ENCODE peak calls at places on chromosomes 5 and 9, in six cellular contexts. E is activated B cell treated with CpG ODN at 0.5 μM for 24 hours, A is fibroblast of pulmonary artery, Q is neural crest cell, P is endothelial cell, K is MCF 10A. B is an unnamed sample.

GRCh38 chr9:115170674-115171073 is 52.7 kb upstream of the TNC start:
- DNase-seq in A (peak; percentile 40), K (peak; percentile 90), Q (no peak), P (no peak), E (no peak), B (peak; percentile 59)

GRCh38 chr9:88400021-88400420 is 11.8 kb downstream of the SPIN1 start:
- DNase-seq in A (peak; percentile 66), K (no peak), Q (no peak), P (no peak), E (no peak), B (peak; percentile 46)

GRCh38 chr5:142722146-142722545 is 36.3 kb upstream of the FGF1 start:
- DNase-seq in A (peak; percentile 33), P (no peak), K (no peak), E (no peak), Q (no peak), B (peak; percentile 19)

GRCh38 chr5:17879276-17879675 is 245.0 kb downstream of the TAF11L14 start:
- DNase-seq in K (no peak), P (no peak), A (no peak), E (no peak), Q (no peak), B (peak; percentile 58)

GRCh38 chr5:59562756-59563389 is 330.7 kb downstream of the PDE4D start:
- DNase-seq in Q (no peak), A (peak; percentile 56), E (peak; percentile 60), K (peak; percentile 54), P (no peak), B (peak; percentile 63)

GRCh38 chr9:125942111-125942510 is 194.9 kb downstream of the PBX3 start:
- DNase-seq in K (no peak), P (no peak), Q (no peak), E (no peak), A (no peak), B (no peak)

GRCh38 chr9:15389173-15389572 is 33.5 kb upstream of the SNAPC3 start:
- DNase-seq in P (no peak), K (no peak), E (no peak), Q (no peak), A (no peak), B (no peak)

GRCh38 chr5:38846379-38846967 is 661 bp downstream of the OSMR start:
- DNase-seq in E (no peak), A (no peak), Q (no peak), P (no peak), K (peak; percentile 47), B (no peak)

GRCh38 chr9:81080185-81080584 is 609.2 kb downstream of the TLE1 start:
- DNase-seq in A (no peak), K (no peak), P (no peak), Q (no peak), E (no peak), B (no peak)

GRCh38 chr5:32013658-32014057 is 160.5 kb downstream of the GOLPH3 start:
- DNase-seq in E (no peak), K (no peak), Q (no peak), A (no peak), P (no peak), B (no peak)

GRCh38 chr9:133115604-133116345 is 5.3 kb downstream of the RALGDS start:
- DNase-seq in P (no peak), E (no peak), Q (no peak), A (no peak), K (no peak), B (no peak)

GRCh38 chr5:172123269-172123692 is 64.7 kb downstream of the STK10 start:
- DNase-seq in E (no peak), P (no peak), A (peak; percentile 84), K (peak; percentile 73), Q (no peak), B (peak; percentile 41)

GRCh38 chr9:18610956-18611355 is 137.0 kb downstream of the ADAMTSL1 start:
- DNase-seq in Q (no peak), P (no peak), E (no peak), K (no peak), A (no peak), B (no peak)

GRCh38 chr5:56164371-56164770 is 68.8 kb downstream of the ANKRD55 start:
- DNase-seq in P (no peak), Q (peak; percentile 13), K (no peak), E (no peak), A (peak; percentile 64), B (no peak)

GRCh38 chr5:139061856-139062255 is 136.3 kb downstream of the SIL1 start:
- DNase-seq in E (no peak), Q (peak; percentile 9), P (no peak), K (no peak), A (peak; percentile 37), B (peak; percentile 43)

GRCh38 chr5:165630211-165630866 is 2124.9 kb downstream of the MAT2B start:
- DNase-seq in A (peak; percentile 64), P (peak; percentile 77), K (peak; percentile 87), E (no peak), Q (peak; percentile 60), B (no peak)

GRCh38 chr5:15132816-15133405 is 261.3 kb upstream of the ANKH start:
- DNase-seq in P (no peak), A (peak; percentile 4), Q (no peak), K (no peak), E (no peak), B (no peak)

GRCh38 chr5:151285683-151286082 is 17.9 kb downstream of the SLC36A3 start:
- DNase-seq in K (no peak), E (no peak), P (no peak), Q (no peak), A (no peak), B (no peak)

GRCh38 chr9:111691686-111692329 is 30.4 kb downstream of the GNG10 start:
- DNase-seq in E (no peak), Q (no peak), K (peak; percentile 52), A (peak; percentile 68), P (no peak), B (peak; percentile 20)

GRCh38 chr5:56414056-56414455 is 180.9 kb upstream of the ANKRD55 start:
- DNase-seq in E (no peak), A (no peak), P (no peak), Q (no peak), K (no peak), B (no peak)

GRCh38 chr5:115661156-115661555 is 35.3 kb upstream of the TMED7 start:
- DNase-seq in P (no peak), E (no peak), A (no peak), K (no peak), Q (no peak), B (no peak)

GRCh38 chr5:153659337-153659736 is 168.9 kb downstream of the GRIA1 start:
- DNase-seq in E (no peak), A (peak; percentile 78), P (no peak), K (no peak), Q (no peak), B (peak; percentile 18)

GRCh38 chr5:16233730-16234129 is 54.1 kb upstream of the MARCHF11 start:
- DNase-seq in A (no peak), P (no peak), K (no peak), E (no peak), Q (no peak), B (no peak)

DNA sequence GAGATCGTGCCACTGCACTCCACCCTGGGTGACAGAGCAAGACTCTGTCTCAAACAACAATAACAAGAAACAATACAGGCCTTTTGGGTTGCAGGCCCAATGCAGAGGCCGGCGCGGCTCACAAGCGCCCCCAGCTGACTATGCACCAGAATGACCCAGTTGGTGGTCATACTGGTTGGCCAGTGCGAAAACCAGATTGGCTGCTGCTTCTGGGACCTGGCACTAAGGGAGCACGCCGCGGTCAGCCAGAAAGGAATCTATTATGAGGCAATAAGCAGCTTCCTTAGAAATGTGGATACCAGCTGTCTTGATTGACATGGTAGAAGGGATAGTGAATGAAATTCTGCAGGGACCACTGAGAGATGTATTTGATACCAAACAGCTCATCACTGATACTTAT is 35.0 kb downstream of the RANBP17 start:
- DNase-seq in A (peak; percentile 68), E (no peak), K (peak; percentile 42), P (peak; percentile 82), Q (peak; percentile 21), B (no peak)
- TF ChIP-seq CTCF in A (peak; percentile 45), E (no peak), K (peak; percentile 53), P (peak; percentile 72), Q (peak; percentile 52), B (peak; percentile 47)

GRCh38 chr5:135891804-135892203 is 3.8 kb downstream of the IL9 start:
- DNase-seq in E (no peak), P (peak; percentile 25), Q (peak; percentile 18), K (peak; percentile 9), A (no peak), B (no peak)
- TF ChIP-seq CTCF in E (no peak), P (no peak), Q (peak; percentile 46), K (no peak), A (peak; percentile 24), B (no peak)

GRCh38 chr9:99511723-99512122 is 289.6 kb downstream of the SEC61B start:
- DNase-seq in Q (no peak), A (no peak), E (no peak), P (no peak), K (no peak), B (no peak)
- TF ChIP-seq CTCF in Q (no peak), A (no peak), E (no peak), P (no peak), K (no peak), B (no peak)

GRCh38 chr5:44536650-44537260 is 147.5 kb upstream of the FGF10 start:
- DNase-seq in P (peak; percentile 57), K (peak; percentile 72), Q (peak; percentile 25), E (no peak), A (peak; percentile 24), B (peak; percentile 2)
- TF ChIP-seq CTCF in P (peak; percentile 85), K (peak; percentile 76), Q (peak; percentile 81), E (no peak), A (peak; percentile 52), B (peak; percentile 60)

DNA sequence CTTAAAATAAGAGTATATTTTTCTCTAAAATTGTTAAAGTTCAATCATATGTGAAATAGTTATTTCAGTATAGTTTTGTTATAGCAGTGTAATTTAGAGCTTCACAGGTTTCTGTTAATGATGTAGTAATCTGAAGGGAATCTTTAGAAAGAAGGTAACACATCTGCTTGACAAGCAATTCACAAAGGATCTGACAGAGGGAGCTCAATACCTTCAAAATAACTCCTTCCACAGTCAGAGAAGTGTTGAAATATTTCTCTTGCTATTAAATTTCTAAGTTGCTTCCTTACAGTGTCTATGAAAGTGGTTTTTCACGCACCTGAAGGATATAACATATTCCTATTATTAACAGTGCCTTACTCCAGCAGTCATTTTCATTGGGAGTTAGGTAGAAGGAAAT is 44.9 kb downstream of the SLC25A51 start:
- DNase-seq in E (no peak), P (no peak), A (peak; percentile 46), K (peak; percentile 7), Q (no peak), B (no peak)
- TF ChIP-seq CTCF in E (no peak), P (no peak), A (peak; percentile 25), K (no peak), Q (no peak), B (peak; percentile 48)

GRCh38 chr5:176573564-176574296 is 24.6 kb downstream of the CDHR2 start:
- DNase-seq in Q (peak; percentile 77), A (peak; percentile 51), E (peak; percentile 75), P (peak; percentile 81), K (peak; percentile 77), B (no peak)

GRCh38 chr5:176574297-176574591 is 25.1 kb downstream of the CDHR2 start:
- DNase-seq in E (no peak), Q (no peak), P (no peak), A (no peak), K (no peak), B (no peak)

GRCh38 chr5:176565760-176566288 is 16.7 kb downstream of the CDHR2 start:
- DNase-seq in A (no peak), Q (no peak), E (no peak), K (no peak), P (no peak), B (no peak)

GRCh38 chr5:176568657-176569056 is 19.5 kb downstream of the CDHR2 start:
- DNase-seq in E (no peak), Q (no peak), P (no peak), A (no peak), K (no peak), B (no peak)

GRCh38 chr5:176570044-176570443 is 20.9 kb downstream of the CDHR2 start:
- DNase-seq in Q (no peak), K (no peak), E (no peak), P (no peak), A (peak; percentile 54), B (no peak)
- TF ChIP-seq CTCF in Q (no peak), K (peak; percentile 9), E (no peak), P (no peak), A (peak; percentile 31), B (peak; percentile 44)

B was measured in foreskin keratinocyte.